ENCODE peak calls at places on chromosomes 16 and 17, in four cellular contexts. One of them, this sample, is unnamed.

GRCh38 chr17:4375039-4375748 is 8.7 kb upstream of the UBE2G1 start:
- DNase-seq in LoVo: no peak
- DNase-seq in left ventricle myocardium inferior: no peak
- DNase-seq in left cardiac atrium: no peak
- DNase-seq in this sample: no peak

GRCh38 chr16:1550696-1551095 is 17.2 kb downstream of the TMEM204 start:
- DNase-seq in left cardiac atrium: no peak
- DNase-seq in left ventricle myocardium inferior: no peak
- DNase-seq in LoVo: no peak
- DNase-seq in this sample: no peak

GRCh38 chr16:19936431-19936830 is 51.8 kb upstream of the GPRC5B start:
- DNase-seq in left ventricle myocardium inferior: no peak
- DNase-seq in left cardiac atrium: no peak
- DNase-seq in LoVo: no peak
- DNase-seq in this sample: no peak

GRCh38 chr17:58282442-58282841 is 1.7 kb upstream of the MPO start:
- DNase-seq in LoVo: no peak
- DNase-seq in left cardiac atrium: no peak
- DNase-seq in left ventricle myocardium inferior: no peak
- DNase-seq in this sample: no peak

GRCh38 chr16:69396187-69397061 is 10.6 kb upstream of the TERF2 start:
- DNase-seq in LoVo: peak
- DNase-seq in left ventricle myocardium inferior: no peak
- DNase-seq in left cardiac atrium: peak
- DNase-seq in this sample: no peak

GRCh38 chr17:17723354-17724261 is 42.4 kb downstream of the RAI1 start:
- DNase-seq in LoVo: no peak
- DNase-seq in left ventricle myocardium inferior: no peak
- DNase-seq in left cardiac atrium: no peak
- DNase-seq in this sample: no peak

GRCh38 chr16:29697391-29697790 is 18.4 kb downstream of the QPRT start:
- DNase-seq in left ventricle myocardium inferior: no peak
- DNase-seq in left cardiac atrium: no peak
- DNase-seq in LoVo: no peak
- DNase-seq in this sample: no peak

GRCh38 chr17:75693500-75694481 is 26.7 kb downstream of the SAP30BP start:
- DNase-seq in left ventricle myocardium inferior: peak
- DNase-seq in LoVo: peak
- DNase-seq in left cardiac atrium: peak
- DNase-seq in this sample: peak

GRCh38 chr17:58960068-58960467 is 146.6 kb downstream of the TRIM37 start:
- DNase-seq in LoVo: peak
- DNase-seq in left ventricle myocardium inferior: no peak
- DNase-seq in left cardiac atrium: no peak
- DNase-seq in this sample: no peak

GRCh38 chr17:81493198-81494038 is 19.2 kb downstream of the ACTG1 start:
- DNase-seq in left cardiac atrium: no peak
- DNase-seq in LoVo: no peak
- DNase-seq in left ventricle myocardium inferior: no peak
- DNase-seq in this sample: peak

GRCh38 chr17:8698142-8699050 is 46.2 kb downstream of the CCDC42 start:
- DNase-seq in left ventricle myocardium inferior: peak
- DNase-seq in LoVo: no peak
- DNase-seq in left cardiac atrium: peak
- DNase-seq in this sample: peak

GRCh38 chr16:1487395-1488053 is 1.2 kb downstream of the PTX4 start:
- DNase-seq in left ventricle myocardium inferior: no peak
- DNase-seq in LoVo: no peak
- DNase-seq in left cardiac atrium: no peak
- DNase-seq in this sample: no peak

GRCh38 chr16:4947722-4948503 is 10.2 kb upstream of the SEC14L5 start:
- DNase-seq in left ventricle myocardium inferior: no peak
- DNase-seq in LoVo: no peak
- DNase-seq in left cardiac atrium: no peak
- DNase-seq in this sample: no peak

GRCh38 chr16:85457366-85457765 is 155.8 kb upstream of the GSE1 start:
- DNase-seq in LoVo: no peak
- DNase-seq in left cardiac atrium: no peak
- DNase-seq in left ventricle myocardium inferior: no peak
- DNase-seq in this sample: no peak

GRCh38 chr17:66255527-66255971 is 26.3 kb upstream of the APOH start:
- DNase-seq in left cardiac atrium: no peak
- DNase-seq in LoVo: no peak
- DNase-seq in left ventricle myocardium inferior: no peak
- DNase-seq in this sample: no peak

GRCh38 chr17:2937331-2938003 is 125.9 kb downstream of the OR1D5 start:
- DNase-seq in left cardiac atrium: no peak
- DNase-seq in left ventricle myocardium inferior: no peak
- DNase-seq in LoVo: no peak
- DNase-seq in this sample: no peak

GRCh38 chr17:12415031-12415430 is 250.7 kb upstream of the MYOCD start:
- DNase-seq in LoVo: no peak
- DNase-seq in left ventricle myocardium inferior: no peak
- DNase-seq in left cardiac atrium: no peak
- DNase-seq in this sample: no peak

GRCh38 chr16:68539704-68540370 is 746 bp downstream of the ZFP90 start:
- DNase-seq in LoVo: no peak
- DNase-seq in left cardiac atrium: no peak
- DNase-seq in left ventricle myocardium inferior: no peak
- DNase-seq in this sample: no peak

GRCh38 chr17:69223809-69224208 is 4.8 kb downstream of the ABCA10 start:
- DNase-seq in left ventricle myocardium inferior: no peak
- DNase-seq in left cardiac atrium: no peak
- DNase-seq in LoVo: no peak
- DNase-seq in this sample: no peak

GRCh38 chr17:50169121-50169764 is 3.4 kb downstream of the SGCA start:
- DNase-seq in left cardiac atrium: no peak
- DNase-seq in left ventricle myocardium inferior: no peak
- DNase-seq in LoVo: peak
- DNase-seq in this sample: peak

GRCh38 chr17:56506349-56506748 is 87.2 kb upstream of the NOG start:
- DNase-seq in LoVo: no peak
- DNase-seq in left cardiac atrium: no peak
- DNase-seq in left ventricle myocardium inferior: no peak
- DNase-seq in this sample: no peak

GRCh38 chr16:51636913-51637743 is 486.1 kb upstream of the SALL1 start:
- DNase-seq in left ventricle myocardium inferior: no peak
- DNase-seq in left cardiac atrium: no peak
- DNase-seq in LoVo: no peak
- DNase-seq in this sample: no peak

GRCh38 chr16:54946909-54947308 is 16.2 kb downstream of the IRX5 start:
- DNase-seq in LoVo: no peak
- DNase-seq in left ventricle myocardium inferior: no peak
- DNase-seq in left cardiac atrium: no peak
- DNase-seq in this sample: no peak

GRCh38 chr16:69017036-69017783 is 88.2 kb upstream of the HAS3 start:
- DNase-seq in LoVo: no peak
- DNase-seq in left ventricle myocardium inferior: no peak
- DNase-seq in left cardiac atrium: no peak
- DNase-seq in this sample: no peak

GRCh38 chr16:50448981-50449380 is 80.2 kb upstream of the BRD7 start:
- DNase-seq in left cardiac atrium: no peak
- DNase-seq in left ventricle myocardium inferior: no peak
- DNase-seq in LoVo: no peak
- DNase-seq in this sample: no peak

GRCh38 chr17:42411321-42411820 is 11.7 kb downstream of the CAVIN1 start:
- DNase-seq in LoVo: no peak
- DNase-seq in left ventricle myocardium inferior: no peak
- DNase-seq in left cardiac atrium: no peak
- DNase-seq in this sample: no peak

GRCh38 chr16:57333402-57333801 is 25.2 kb upstream of the CCL22 start:
- DNase-seq in left cardiac atrium: no peak
- DNase-seq in left ventricle myocardium inferior: no peak
- DNase-seq in LoVo: no peak
- DNase-seq in this sample: no peak

GRCh38 chr17:31373150-31374082 is 18.1 kb upstream of the RAB11FIP4 start:
- DNase-seq in LoVo: peak
- DNase-seq in left cardiac atrium: no peak
- DNase-seq in left ventricle myocardium inferior: no peak
- DNase-seq in this sample: no peak

GRCh38 chr16:84144301-84144858 is 597 bp downstream of the HSDL1 start:
- DNase-seq in left cardiac atrium: peak
- DNase-seq in LoVo: no peak
- DNase-seq in left ventricle myocardium inferior: peak
- DNase-seq in this sample: peak

GRCh38 chr16:51854401-51854951 is 692.5 kb downstream of the TOX3 start:
- DNase-seq in left ventricle myocardium inferior: no peak
- DNase-seq in LoVo: no peak
- DNase-seq in left cardiac atrium: no peak
- DNase-seq in this sample: no peak

This sample was measured in heart right ventricle.